ENCODE peak calls at places on chromosome 11, in four cellular contexts. Y is GM23338; C is stimulated activated CD8-positive, alpha-beta memory T cell treated with anti-CD3 and anti-CD28 coated beads, Interleukin-4, amount 100 ng/mL, for 24 hours; W is activated naive CD8-positive, alpha-beta T cell treated with anti-CD3 and anti-CD28 coated beads, Interleukin-2, amount 50 U/mL, for 24 hours. G is an unnamed sample.

GRCh38 chr11:114086394-114086793 is 26.9 kb downstream of the ZBTB16 start:
- DNase-seq in W (no peak), C (no peak), Y (no peak), G (no peak)

GRCh38 chr11:66022401-66023185 is 3.7 kb downstream of the CATSPER1 start:
- DNase-seq in W (peak; percentile 92), Y (peak; percentile 93), C (peak; percentile 69), G (peak; percentile 98)

GRCh38 chr11:44621140-44621681 is 55.7 kb downstream of the CD82 start:
- DNase-seq in C (peak; percentile 45), W (peak; percentile 66), Y (peak; percentile 89), G (peak; percentile 96)

GRCh38 chr11:59755701-59756495 is 722 bp downstream of the STX3 start:
- DNase-seq in Y (peak; percentile 70), C (peak; percentile 14), W (peak; percentile 42), G (peak; percentile 84)

GRCh38 chr11:75014129-75014528 is 25.4 kb downstream of the NEU3 start:
- DNase-seq in W (no peak), C (no peak), Y (no peak), G (no peak)

GRCh38 chr11:8261316-8261715 is 2.4 kb downstream of the LMO1 start:
- DNase-seq in W (no peak), Y (no peak), C (no peak), G (no peak)

GRCh38 chr11:2257023-2257700 is 13.2 kb downstream of the ASCL2 start:
- DNase-seq in Y (no peak), C (no peak), W (no peak), G (peak; percentile 51)

GRCh38 chr11:43576834-43577521 is 103.6 kb upstream of the HSD17B12 start:
- DNase-seq in C (no peak), W (no peak), Y (peak; percentile 97), G (peak; percentile 91)

GRCh38 chr11:47723041-47723440 is 7.9 kb upstream of the AGBL2 start:
- DNase-seq in Y (no peak), C (no peak), W (no peak), G (no peak)

GRCh38 chr11:3044004-3044403 is 13.2 kb downstream of the CARS1 start:
- DNase-seq in C (no peak), W (no peak), Y (no peak), G (no peak)

GRCh38 chr11:86067230-86068137 is 1.4 kb downstream of the PICALM start:
- DNase-seq in C (no peak), W (no peak), Y (no peak), G (no peak)

GRCh38 chr11:2930705-2931415 is 1.6 kb upstream of the PHLDA2 start:
- DNase-seq in C (no peak), Y (peak; percentile 94), W (peak; percentile 68), G (peak; percentile 98)

GRCh38 chr11:17498058-17498457 is 21.4 kb upstream of the ABCC8 start:
- DNase-seq in C (no peak), W (no peak), Y (peak; percentile 40), G (peak; percentile 69)

GRCh38 chr11:65316311-65316978 is 1.8 kb downstream of the CDC42EP2 start:
- DNase-seq in W (no peak), C (no peak), Y (peak; percentile 64), G (no peak)

GRCh38 chr11:87463486-87464102 is 425.9 kb downstream of the TMEM135 start:
- DNase-seq in W (no peak), Y (peak; percentile 82), C (no peak), G (peak; percentile 41)

GRCh38 chr11:94956963-94957362 is 16.4 kb downstream of the CWC15 start:
- DNase-seq in Y (no peak), C (no peak), W (no peak), G (no peak)

GRCh38 chr11:116513278-116513823 is 259.4 kb downstream of the BUD13 start:
- DNase-seq in Y (no peak), W (no peak), C (no peak), G (no peak)

GRCh38 chr11:25793637-25794036 is 538.3 kb upstream of the ANO3 start:
- DNase-seq in C (no peak), W (no peak), Y (peak; percentile 6), G (no peak)

G was measured in H7.